ENCODE peak calls at places on chromosome 2, in ten cellular contexts. H, A, D, B, M, S, N, V, R and Y are unnamed samples.
A peak's percentile ranks its signal among the peaks of the same experiment; 100 is the strongest.

GRCh38 chr2:228334173-228334572 is 152.7 kb upstream of the SPHKAP start:
- DNase-seq in H (no peak), A (no peak), D (no peak), B (no peak), M (no peak), S (no peak), N (no peak), V (no peak), R (no peak), Y (no peak)

GRCh38 chr2:182907081-182907830 is 40.8 kb upstream of the FRZB start:
- DNase-seq in H (no peak), A (no peak), D (peak; percentile 20), B (no peak), M (no peak), S (no peak), N (no peak), V (no peak), R (peak; percentile 37), Y (peak; percentile 31)

GRCh38 chr2:16546128-16546754 is 119.4 kb downstream of the CYRIA start:
- DNase-seq in H (no peak), A (no peak), D (peak; percentile 33), B (peak; percentile 32), M (no peak), S (no peak), N (no peak), V (no peak), R (no peak), Y (no peak)

GRCh38 chr2:187529248-187529976 is 24.8 kb downstream of the TFPI start:
- DNase-seq in H (no peak), A (no peak), D (no peak), B (no peak), M (no peak), S (no peak), N (no peak), V (no peak), R (no peak), Y (no peak)

GRCh38 chr2:207330912-207331311 is 165.2 kb upstream of the KLF7 start:
- DNase-seq in H (no peak), A (peak; percentile 94), D (peak; percentile 96), B (peak; percentile 96), M (peak; percentile 94), S (peak; percentile 60), N (no peak), V (no peak), R (peak; percentile 33), Y (peak; percentile 82)

GRCh38 chr2:197504512-197504911 is 4.3 kb downstream of the HSPE1 start:
- DNase-seq in H (no peak), A (no peak), D (no peak), B (no peak), M (no peak), S (no peak), N (no peak), V (no peak), R (no peak), Y (no peak)

GRCh38 chr2:229798446-229799147 is 84.2 kb upstream of the DNER start:
- DNase-seq in H (no peak), A (no peak), D (no peak), B (no peak), M (no peak), S (no peak), N (no peak), V (no peak), R (no peak), Y (no peak)

GRCh38 chr2:101551489-101551888 is 76.6 kb upstream of the RFX8 start:
- DNase-seq in H (no peak), A (no peak), D (no peak), B (peak; percentile 14), M (no peak), S (no peak), N (no peak), V (no peak), R (no peak), Y (no peak)

GRCh38 chr2:240249423-240250149 is 109.1 kb upstream of the OTOS start:
- DNase-seq in H (no peak), A (peak; percentile 52), D (no peak), B (no peak), M (no peak), S (no peak), N (no peak), V (peak; percentile 64), R (no peak), Y (no peak)

GRCh38 chr2:203418271-203418670 is 90.1 kb downstream of the ABI2 start:
- DNase-seq in H (no peak), A (no peak), D (no peak), B (no peak), M (no peak), S (no peak), N (no peak), V (no peak), R (no peak), Y (no peak)

DNA sequence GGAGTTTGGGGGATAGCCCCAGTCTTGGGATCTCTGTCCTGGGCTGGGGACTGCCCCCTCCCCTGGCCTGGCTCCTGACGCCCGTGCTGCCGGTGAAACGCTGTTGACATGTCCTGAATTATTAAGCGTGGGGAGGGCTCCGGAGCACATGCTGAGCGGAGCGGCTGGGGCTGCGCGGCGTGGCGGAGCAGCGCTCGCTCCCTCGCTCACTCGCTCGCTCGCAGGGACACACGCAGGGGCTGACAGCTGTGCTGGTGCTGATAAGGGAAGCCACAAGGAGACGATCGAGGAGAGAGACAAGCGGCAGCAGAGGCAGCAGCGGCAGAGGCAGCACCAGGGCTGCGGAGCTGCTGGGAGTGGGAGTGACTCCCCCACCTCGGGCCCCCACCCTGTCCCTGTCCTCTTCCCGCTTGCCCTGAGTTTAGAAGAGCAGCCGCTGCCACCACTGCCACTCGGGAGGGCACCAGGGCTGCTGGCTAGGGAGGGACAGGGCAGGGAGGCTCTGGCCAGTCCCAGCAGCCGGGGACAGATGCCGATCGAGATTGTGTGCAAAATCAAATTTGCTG is at the start of gene ASIC4:
- DNase-seq in H (no peak), A (no peak), D (no peak), B (no peak), M (no peak), S (no peak), N (no peak), V (no peak), R (no peak), Y (no peak)
- H3K27me3 ChIP-seq in H (no peaks in the 10 kb centered on the region), A (peaks cover 60% of the 10 kb centered on the region), D (peaks cover 71% of the 10 kb centered on the region), B (peaks cover 59% of the 10 kb centered on the region), M (no peaks in the 10 kb centered on the region), S (peaks cover 100% of the 10 kb centered on the region), N (peaks cover 3% of the 10 kb centered on the region), V (peaks cover 76% of the 10 kb centered on the region), R (peaks cover 50% of the 10 kb centered on the region), Y (peaks cover 34% of the 10 kb centered on the region)

DNA sequence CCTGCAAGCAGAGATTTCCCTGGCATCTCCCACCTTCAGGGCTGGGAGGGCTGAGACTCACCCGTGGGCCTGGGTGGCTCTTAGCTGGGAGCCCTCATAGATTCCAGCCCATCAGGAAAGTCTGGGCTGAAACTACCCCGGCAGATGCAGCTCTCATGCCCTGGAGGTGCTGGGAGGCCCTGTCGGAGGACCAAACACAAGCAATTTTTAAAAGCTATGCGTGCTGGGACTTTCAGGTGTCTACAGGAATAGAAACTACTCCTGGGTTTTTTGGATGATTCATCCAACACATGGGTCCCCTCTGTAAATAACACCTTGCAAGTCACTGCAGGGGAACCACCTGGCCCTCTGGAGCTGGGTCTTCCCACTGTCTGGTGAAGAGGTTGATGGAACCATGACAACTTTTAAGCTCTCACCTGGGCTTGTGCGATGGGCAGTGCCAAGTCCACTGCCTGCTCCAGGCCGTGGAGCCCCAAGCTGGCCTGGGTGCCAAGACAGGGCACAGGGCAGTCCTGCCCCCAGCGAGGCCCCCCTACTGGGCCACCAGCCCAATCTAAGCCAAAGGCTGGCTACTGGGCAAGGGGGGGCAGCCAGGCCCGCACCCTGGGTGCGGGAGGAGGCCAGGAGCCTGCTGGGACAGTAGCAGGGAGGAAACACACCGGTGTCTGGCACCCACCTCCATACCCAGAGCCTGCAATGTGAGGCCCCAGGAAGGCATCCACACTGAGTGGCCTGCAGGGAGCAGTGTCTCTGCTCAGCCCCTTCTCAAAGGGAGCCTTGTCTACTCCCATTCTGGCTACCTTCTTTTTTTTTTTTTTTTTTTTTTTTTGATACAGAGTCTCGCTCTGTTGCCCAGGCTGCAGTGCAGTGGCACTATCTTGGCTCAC is 1.1 kb upstream of the GPR55 start:
- DNase-seq in H (peak; percentile 32), A (no peak), D (no peak), B (no peak), M (no peak), S (peak; percentile 25), N (no peak), V (peak; percentile 48), R (no peak), Y (no peak)
- H3K4me3 ChIP-seq in H (no peak overlapping the region), A (no peak overlapping the region), D (no peak overlapping the region), B (no peak overlapping the region), M (no peak overlapping the region), S (no peak overlapping the region), N (no peak overlapping the region), V (no peak overlapping the region), R (no peak overlapping the region), Y (no peak overlapping the region)

GRCh38 chr2:127943186-127943585 is 57.4 kb upstream of the AMMECR1L start:
- DNase-seq in H (no peak), A (no peak), D (no peak), B (no peak), M (no peak), S (no peak), N (no peak), V (no peak), R (no peak), Y (no peak)
- H3K36me3 ChIP-seq in H (peaks cover 75% of the 10 kb centered on the region), A (peaks cover 43% of the 10 kb centered on the region), D (peaks cover 30% of the 10 kb centered on the region), B (peaks cover 5% of the 10 kb centered on the region), M (peaks cover 34% of the 10 kb centered on the region), S (no peaks in the 10 kb centered on the region), N (peaks cover 73% of the 10 kb centered on the region), V (peaks cover 65% of the 10 kb centered on the region), R (peaks cover 20% of the 10 kb centered on the region), Y (peaks cover 39% of the 10 kb centered on the region)

GRCh38 chr2:108918941-108919341 is 70.1 kb downstream of the EDAR start:
- DNase-seq in H (peak; percentile 24), A (peak; percentile 29), D (no peak), B (no peak), M (no peak), S (no peak), N (no peak), V (peak; percentile 50), R (no peak), Y (no peak)

GRCh38 chr2:108916397-108917077 is 72.5 kb downstream of the EDAR start:
- DNase-seq in H (peak; percentile 49), A (peak; percentile 31), D (no peak), B (no peak), M (no peak), S (no peak), N (no peak), V (peak; percentile 46), R (no peak), Y (no peak)

GRCh38 chr2:108917526-108917925 is 71.5 kb downstream of the EDAR start:
- DNase-seq in H (peak; percentile 43), A (peak; percentile 14), D (no peak), B (no peak), M (no peak), S (no peak), N (no peak), V (peak; percentile 27), R (no peak), Y (no peak)

GRCh38 chr2:108918156-108918845 is 70.7 kb downstream of the EDAR start:
- DNase-seq in H (peak; percentile 51), A (peak; percentile 19), D (no peak), B (no peak), M (no peak), S (no peak), N (no peak), V (peak; percentile 45), R (no peak), Y (no peak)

DNA sequence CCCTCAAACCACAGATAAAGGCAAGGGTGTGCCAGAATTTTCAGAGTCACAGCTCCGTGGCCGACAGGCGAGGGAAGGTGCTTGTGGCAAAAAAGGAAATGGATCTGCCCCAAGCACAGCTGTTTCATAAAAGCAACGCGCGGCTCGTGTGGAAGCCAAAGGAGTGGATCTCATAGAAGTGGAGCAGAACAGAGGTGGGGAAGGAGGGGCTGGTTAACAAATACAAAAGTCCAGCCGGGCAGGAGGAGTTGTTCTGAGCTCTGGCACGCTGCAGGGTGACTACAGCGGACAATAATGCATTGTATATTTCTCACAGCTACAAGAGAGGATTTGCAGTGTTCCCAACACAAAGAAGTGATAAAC is 72.0 kb downstream of the EDAR start:
- DNase-seq in H (no peak), A (no peak), D (no peak), B (peak; percentile 46), M (no peak), S (no peak), N (no peak), V (peak; percentile 39), R (no peak), Y (no peak)
- H3K27me3 ChIP-seq in H (no peaks in the 10 kb centered on the region), A (no peaks in the 10 kb centered on the region), D (peaks cover 7% of the 10 kb centered on the region), B (peaks cover 22% of the 10 kb centered on the region), M (no peaks in the 10 kb centered on the region), S (no peaks in the 10 kb centered on the region), N (no peaks in the 10 kb centered on the region), V (no peaks in the 10 kb centered on the region), R (no peaks in the 10 kb centered on the region), Y (no peaks in the 10 kb centered on the region)